ENCODE peak calls at places on chromosomes 7 and 10, in four cellular contexts. R, H, L and U are unnamed samples. For H3K4me1, the result is how much of the 10 kb centered on the place peaks cover.

GRCh38 chr10:79246606-79247275 is 100.5 kb upstream of the PPIF start:
- DNase-seq in R (peak), H (no peak), L (no peak), U (no peak)

GRCh38 chr7:133857376-133858119 is 269.6 kb upstream of the LRGUK start:
- DNase-seq in L (no peak), R (no peak), H (no peak), U (no peak)

GRCh38 chr7:30791126-30791525 is 19.9 kb downstream of the MINDY4 start:
- DNase-seq in H (no peak), R (no peak), L (no peak), U (no peak)

GRCh38 chr7:76338298-76339084 is 20.3 kb downstream of the YWHAG start:
- DNase-seq in L (no peak), R (no peak), H (peak), U (peak)

GRCh38 chr7:75536491-75536890 is 44.4 kb downstream of the SPDYE5 start:
- DNase-seq in R (no peak), L (no peak), H (no peak), U (no peak)

GRCh38 chr10:79266543-79267312 is 80.5 kb upstream of the PPIF start:
- DNase-seq in R (peak), L (no peak), H (peak), U (peak)

GRCh38 chr7:158549176-158549833 is 38.3 kb downstream of the PTPRN2 start:
- DNase-seq in R (no peak), H (no peak), L (no peak), U (no peak)

GRCh38 chr10:48996-49395 is at the start of gene TUBB8:
- DNase-seq in L (no peak), H (no peak), R (no peak), U (no peak)

GRCh38 chr7:103082497-103082896 is 7.6 kb downstream of the ARMC10 start:
- DNase-seq in R (no peak), L (no peak), H (no peak), U (no peak)

GRCh38 chr7:38463277-38464224 is 167.6 kb downstream of the AMPH start:
- DNase-seq in L (no peak), R (peak), H (peak), U (peak)

GRCh38 chr10:110680473-110681020 is 36.4 kb downstream of the RBM20 start:
- DNase-seq in R (no peak), H (no peak), L (no peak), U (no peak)

GRCh38 chr10:14918964-14919363 is 34.9 kb downstream of the DCLRE1C start:
- DNase-seq in L (no peak), R (no peak), H (peak), U (no peak)

GRCh38 chr7:27155816-27156507 is 513 bp downstream of the HOXA7 start:
- DNase-seq in L (no peak), H (no peak), R (no peak), U (no peak)

GRCh38 chr7:142177869-142178268 is 66.4 kb downstream of the MGAM2 start:
- DNase-seq in H (peak), R (no peak), L (no peak), U (peak)

GRCh38 chr7:128841961-128842673 is 11.9 kb downstream of the FLNC start:
- DNase-seq in R (peak), L (peak), H (peak), U (peak)

GRCh38 chr7:2621061-2621828 is 10.5 kb upstream of the TTYH3 start:
- DNase-seq in H (peak), R (peak), L (no peak), U (peak)

GRCh38 chr10:111116762-111117445 is 40.1 kb downstream of the ADRA2A start:
- DNase-seq in L (no peak), H (no peak), R (no peak), U (no peak)

GRCh38 chr10:11112718-11113117 is 95.0 kb downstream of the CELF2 start:
- DNase-seq in R (peak), H (no peak), L (no peak), U (no peak)

GRCh38 chr10:113753020-113753692 is 1.7 kb downstream of the PLEKHS1 start:
- DNase-seq in L (no peak), H (no peak), R (no peak), U (peak)

GRCh38 chr10:111811515-111811914 is 372.1 kb downstream of the GPAM start:
- DNase-seq in H (no peak), R (no peak), L (no peak), U (no peak)

GRCh38 chr7:105261689-105262088 is 127.0 kb downstream of the SRPK2 start:
- DNase-seq in L (peak), H (no peak), R (peak), U (no peak)

GRCh38 chr10:14601872-14602725 is 172.6 kb downstream of the FAM107B start:
- DNase-seq in H (peak), L (peak), R (peak), U (peak)

GRCh38 chr7:45699726-45700390 is 125.7 kb downstream of the ADCY1 start:
- DNase-seq in R (no peak), L (no peak), H (no peak), U (no peak)

GRCh38 chr7:17661982-17662585 is 278.2 kb downstream of the SNX13 start:
- DNase-seq in H (peak), R (peak), L (no peak), U (no peak)

GRCh38 chr7:157904211-157904865 is 567.5 kb downstream of the DNAJB6 start:
- DNase-seq in L (no peak), R (no peak), H (no peak), U (no peak)

GRCh38 chr10:132727411-132727810 is 58.5 kb downstream of the NKX6-2 start:
- DNase-seq in R (no peak), H (no peak), L (no peak), U (no peak)

GRCh38 chr10:79434816-79435215 is 10.6 kb downstream of the ZCCHC24 start:
- DNase-seq in R (peak), H (peak), L (no peak), U (peak)

GRCh38 chr10:186911-187310 is 51.7 kb downstream of the ZMYND11 start:
- DNase-seq in R (no peak), H (peak), L (no peak), U (no peak)

GRCh38 chr7:46003161-46003560 is 82.1 kb upstream of the IGFBP3 start:
- DNase-seq in H (peak), R (no peak), L (no peak), U (no peak)

GRCh38 chr10:84427903-84428650 is 99.7 kb downstream of the CCSER2 start:
- DNase-seq in H (peak), L (no peak), R (peak), U (no peak)

GRCh38 chr10:84429926-84430520 is 101.6 kb downstream of the CCSER2 start:
- DNase-seq in H (no peak), L (peak), R (peak), U (peak)

GRCh38 chr10:84428711-84429110 is 100.3 kb downstream of the CCSER2 start:
- DNase-seq in H (no peak), R (no peak), L (no peak), U (no peak)

GRCh38 chr10:84432891-84433290 is 104.5 kb downstream of the CCSER2 start:
- DNase-seq in R (no peak), H (peak), L (no peak), U (no peak)
- H3K4me1 ChIP-seq in R (under half), H (under half), L (under half), U (under half)

GRCh38 chr10:89002234-89002978 is 11.8 kb downstream of the FAS start:
- DNase-seq in R (no peak), H (no peak), L (no peak), U (no peak)
- H3K4me1 ChIP-seq in R (under half), H (under half), L (under half), U (under half)

DNA sequence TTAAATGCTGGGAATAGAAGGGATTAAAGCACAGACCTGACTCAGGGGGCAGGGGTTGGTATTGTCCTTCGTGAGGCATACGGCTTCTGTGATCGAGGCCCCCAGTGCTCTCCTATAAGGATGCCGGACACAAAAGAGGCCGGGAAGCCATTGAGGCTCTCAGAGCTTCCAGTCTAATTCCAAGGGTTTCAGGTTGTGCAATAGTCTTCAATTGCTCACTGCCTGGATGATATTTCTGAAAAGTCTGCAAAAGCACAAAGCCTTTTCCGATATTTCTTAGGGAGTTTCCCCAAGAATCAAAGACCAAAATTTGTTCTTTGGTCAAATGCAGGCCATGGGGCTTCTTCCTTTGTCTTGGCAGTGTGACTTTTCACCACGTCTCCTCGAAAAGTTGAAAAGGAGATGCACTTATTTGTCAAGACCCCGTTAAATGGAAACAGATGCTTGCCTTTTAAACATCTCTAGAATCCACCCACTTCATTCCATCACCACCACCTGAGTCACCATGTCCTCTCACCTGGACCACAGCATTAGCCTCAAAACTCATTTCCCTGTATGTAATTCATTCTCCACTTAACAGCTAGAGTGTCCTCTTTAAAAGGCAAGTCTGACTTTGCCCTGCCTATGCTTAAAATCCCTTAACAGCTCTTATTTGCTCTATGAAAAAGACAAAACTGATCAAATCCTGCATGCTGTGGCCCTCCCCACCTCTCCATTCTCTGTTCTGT is 134.8 kb upstream of the NAMPT start:
- DNase-seq in H (no peak), R (peak), L (no peak), U (peak)
- H3K4me1 ChIP-seq in H (under half), R (under half), L (under half), U (half or more)

GRCh38 chr10:131205556-131205955 is 106.0 kb downstream of the TCERG1L start:
- DNase-seq in L (no peak), H (no peak), R (no peak), U (no peak)

GRCh38 chr10:131204406-131205152 is 106.9 kb downstream of the TCERG1L start:
- DNase-seq in L (no peak), R (no peak), H (no peak), U (no peak)

GRCh38 chr10:131207584-131208532 is 103.7 kb downstream of the TCERG1L start:
- DNase-seq in H (no peak), L (no peak), R (no peak), U (no peak)

GRCh38 chr10:131206136-131206995 is 105.2 kb downstream of the TCERG1L start:
- DNase-seq in R (no peak), L (no peak), H (no peak), U (no peak)

GRCh38 chr10:131207176-131207575 is 104.3 kb downstream of the TCERG1L start:
- DNase-seq in H (no peak), R (no peak), L (no peak), U (no peak)
- H3K4me1 ChIP-seq in H (under half), R (under half), L (under half), U (under half)

GRCh38 chr10:44974628-44975431 is 3.8 kb downstream of the DEPP1 start:
- DNase-seq in R (peak), H (peak), L (peak), U (peak)

GRCh38 chr10:44977287-44978212 is 1.1 kb downstream of the DEPP1 start:
- DNase-seq in L (no peak), H (no peak), R (no peak), U (no peak)

GRCh38 chr10:44975487-44976331 is 2.9 kb downstream of the DEPP1 start:
- DNase-seq in H (peak), R (peak), L (no peak), U (peak)

GRCh38 chr10:44978213-44978569 is 418 bp downstream of the DEPP1 start:
- DNase-seq in R (no peak), L (no peak), H (no peak), U (no peak)

DNA sequence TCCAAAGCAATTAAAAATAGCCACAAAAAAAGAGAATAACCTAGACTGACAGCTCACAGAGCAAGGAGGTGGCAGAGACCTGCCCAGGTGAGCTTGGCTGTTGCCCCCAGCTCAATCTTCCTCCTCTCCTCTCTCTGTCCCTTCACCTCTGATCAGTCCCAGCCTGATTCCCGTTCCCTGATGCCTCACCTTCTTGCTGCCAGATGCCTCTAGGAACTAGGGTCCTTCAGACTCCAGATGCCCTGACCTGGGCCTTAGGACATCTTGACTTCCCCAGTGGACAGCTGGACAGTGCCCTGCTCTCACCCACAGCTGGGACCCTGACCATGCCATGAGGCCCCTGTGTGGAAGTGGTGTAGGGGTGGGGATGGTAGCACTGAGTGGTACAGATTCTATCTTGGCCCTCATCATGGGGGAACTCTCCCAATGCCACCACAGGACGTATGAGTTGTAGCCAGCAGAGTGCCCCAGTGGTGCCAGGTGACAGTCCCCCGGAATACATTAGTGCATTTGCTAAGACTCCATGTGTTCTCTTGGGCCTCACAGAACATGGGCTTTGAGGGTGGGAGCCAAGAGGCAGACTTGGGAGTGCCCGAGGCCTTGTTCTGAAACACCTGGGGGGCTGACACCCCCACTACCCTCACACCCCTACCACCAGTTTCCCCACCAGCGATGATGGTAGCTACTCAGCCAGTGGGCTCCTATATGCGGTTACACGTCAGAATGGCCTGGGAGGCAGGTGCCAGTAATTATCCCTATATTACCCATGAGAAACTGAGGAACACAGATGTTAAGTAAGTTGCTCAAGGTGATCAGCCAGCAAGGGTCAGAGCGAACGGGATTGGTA is 2.0 kb downstream of the DEPP1 start:
- DNase-seq in L (no peak), R (no peak), H (no peak), U (no peak)
- H3K4me1 ChIP-seq in L (half or more), R (half or more), H (half or more), U (half or more)

DNA sequence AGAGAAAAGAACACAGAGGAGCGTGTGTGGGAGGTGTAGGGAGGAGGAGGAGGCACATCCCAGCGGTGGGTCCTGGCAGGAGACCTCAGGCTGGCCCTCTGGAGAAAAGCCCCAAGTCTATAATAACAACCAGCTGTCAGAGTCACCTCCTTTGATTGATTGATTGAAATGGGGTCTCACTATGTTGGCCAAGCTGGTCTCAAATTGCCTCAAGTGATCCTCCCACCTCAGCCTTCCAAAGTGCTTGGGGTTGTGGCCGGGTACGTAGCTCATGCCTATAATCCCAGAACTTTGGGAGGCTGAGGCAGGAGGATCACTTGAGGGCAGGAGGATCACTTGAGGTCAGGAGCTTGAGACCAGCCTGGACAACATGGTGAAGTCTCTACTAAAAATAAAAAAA is 103.0 kb upstream of the ANLN start:
- DNase-seq in R (no peak), H (no peak), L (no peak), U (no peak)
- H3K4me1 ChIP-seq in R (under half), H (under half), L (half or more), U (under half)

GRCh38 chr7:20116869-20117268 is 100.3 kb downstream of the MACC1 start:
- DNase-seq in H (no peak), L (no peak), R (no peak), U (no peak)

GRCh38 chr7:20113423-20114027 is 103.7 kb downstream of the MACC1 start:
- DNase-seq in L (no peak), H (no peak), R (no peak), U (no peak)

GRCh38 chr7:20111821-20112542 is 105.2 kb downstream of the MACC1 start:
- DNase-seq in R (no peak), L (no peak), H (no peak), U (no peak)

GRCh38 chr7:20114463-20114862 is 102.7 kb downstream of the MACC1 start:
- DNase-seq in R (peak), H (no peak), L (no peak), U (peak)

DNA sequence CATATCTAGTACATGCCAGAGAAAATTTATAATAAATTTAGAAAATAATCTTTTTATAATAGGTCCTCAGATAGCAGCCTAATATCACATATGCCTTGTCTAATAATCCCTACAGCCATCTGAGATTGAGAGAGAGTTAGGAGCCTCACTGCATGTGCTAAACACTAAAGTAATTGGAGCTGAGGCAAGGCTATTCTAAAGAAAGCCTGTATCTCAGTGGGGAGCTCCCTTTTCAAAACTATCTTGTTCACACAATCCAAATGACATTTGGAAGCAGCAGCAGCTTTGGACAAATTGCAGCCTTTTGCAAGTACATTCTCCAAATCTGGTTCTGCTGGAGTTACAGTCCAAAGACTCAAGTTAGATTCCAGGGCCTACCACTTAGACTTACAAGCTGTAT is 104.5 kb downstream of the MACC1 start:
- DNase-seq in H (no peak), R (no peak), L (no peak), U (no peak)
- H3K4me1 ChIP-seq in H (under half), R (under half), L (under half), U (under half)

DNA sequence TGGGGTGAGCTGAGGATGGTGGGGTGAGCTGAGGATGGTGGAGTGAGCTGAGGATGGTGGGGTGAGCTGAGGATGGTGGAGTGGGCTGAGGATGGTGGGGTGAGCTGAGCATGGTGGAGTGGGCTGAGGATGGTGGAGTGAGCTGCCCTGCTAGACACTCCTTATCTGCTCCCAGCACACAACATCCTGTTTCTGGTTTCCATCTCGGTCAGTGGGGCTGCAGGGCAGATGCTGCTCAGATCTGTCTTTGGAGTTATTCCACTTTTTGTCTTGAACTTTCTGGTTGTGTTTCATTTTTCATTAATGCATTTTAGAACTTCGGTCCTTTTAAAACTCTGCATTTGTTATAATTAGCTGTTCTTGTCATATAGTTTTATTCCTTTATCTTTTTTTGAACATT is 67.9 kb upstream of the ANTXRL start:
- DNase-seq in R (peak), H (no peak), L (no peak), U (no peak)
- H3K4me1 ChIP-seq in R (under half), H (under half), L (under half), U (under half)

GRCh38 chr10:49096890-49097445 is 18.4 kb downstream of the VSTM4 start:
- DNase-seq in R (no peak), H (no peak), L (no peak), U (no peak)

GRCh38 chr10:49092477-49092876 is 22.8 kb downstream of the VSTM4 start:
- DNase-seq in L (no peak), R (no peak), H (no peak), U (no peak)

GRCh38 chr10:49091450-49092210 is 23.7 kb downstream of the VSTM4 start:
- DNase-seq in H (no peak), R (no peak), L (no peak), U (no peak)

GRCh38 chr10:49093922-49094321 is 21.4 kb downstream of the VSTM4 start:
- DNase-seq in L (no peak), H (no peak), R (no peak), U (no peak)

GRCh38 chr10:49094707-49095106 is 20.6 kb downstream of the VSTM4 start:
- DNase-seq in R (no peak), H (no peak), L (no peak), U (no peak)
- H3K4me1 ChIP-seq in R (under half), H (under half), L (under half), U (under half)